ENCODE peak calls at places on chromosomes 6 and 20, in four cellular contexts. L, D, I and F are unnamed samples.

GRCh38 chr6:31525553-31525931 is 3.2 kb upstream of the MCCD1 start:
- DNase-seq in L (no peak), D (no peak), I (no peak), F (no peak)

GRCh38 chr6:154928325-154928922 is 66.7 kb upstream of the TIAM2 start:
- DNase-seq in L (peak), D (peak), I (peak), F (peak)

GRCh38 chr20:46963758-46964181 is 69.1 kb downstream of the EYA2 start:
- DNase-seq in L (no peak), D (no peak), I (no peak), F (no peak)

GRCh38 chr20:9532069-9532809 is 17.8 kb downstream of the LAMP5 start:
- DNase-seq in L (no peak), D (no peak), I (no peak), F (no peak)

GRCh38 chr20:59988141-59988540 is 29.9 kb downstream of the CDH26 start:
- DNase-seq in L (no peak), D (no peak), I (peak), F (no peak)

GRCh38 chr20:38130687-38131587 is 34.1 kb downstream of the TGM2 start:
- DNase-seq in L (peak), D (no peak), I (peak), F (no peak)

GRCh38 chr6:147978078-147978477 is 364.6 kb upstream of the SASH1 start:
- DNase-seq in L (no peak), D (no peak), I (no peak), F (no peak)

GRCh38 chr6:45500924-45501816 is 123.4 kb upstream of the SUPT3H start:
- DNase-seq in L (no peak), D (no peak), I (peak), F (no peak)

GRCh38 chr6:154236646-154237236 is 119.9 kb downstream of the IPCEF1 start:
- DNase-seq in L (no peak), D (no peak), I (no peak), F (no peak)

GRCh38 chr6:105851586-105851985 is 234.6 kb upstream of the PRDM1 start:
- DNase-seq in L (no peak), D (no peak), I (no peak), F (no peak)

GRCh38 chr20:39986231-39986904 is 702.7 kb downstream of the MAFB start:
- DNase-seq in L (peak), D (peak), I (no peak), F (no peak)

GRCh38 chr6:43774776-43775583 is 5.0 kb downstream of the VEGFA start:
- DNase-seq in L (peak), D (peak), I (peak), F (peak)